ENCODE peak calls at places on chromosome 19, in four cellular contexts. K, W, X and T are unnamed samples.

GRCh38 chr19:31261651-31262331 is 87.4 kb downstream of the TSHZ3 start:
- DNase-seq in K (no peak), W (no peak), X (no peak), T (no peak)

GRCh38 chr19:55018216-55018615 is 19.8 kb downstream of the GP6 start:
- DNase-seq in X (no peak), W (no peak), K (no peak), T (no peak)

GRCh38 chr19:1465191-1466016 is 13.6 kb downstream of the C19orf25 start:
- DNase-seq in X (no peak), K (no peak), W (no peak), T (peak; percentile 76)

GRCh38 chr19:3655402-3656072 is 28.9 kb upstream of the CACTIN start:
- DNase-seq in W (no peak), X (peak; percentile 31), K (peak; percentile 100), T (peak; percentile 87)

GRCh38 chr19:10699650-10700335 is 1.4 kb upstream of the QTRT1 start:
- DNase-seq in W (peak; percentile 49), K (no peak), X (peak; percentile 39), T (peak; percentile 83)

GRCh38 chr19:42313096-42313839 is at the start of gene TMEM145:
- DNase-seq in X (peak; percentile 22), K (peak; percentile 92), W (no peak), T (peak; percentile 55)

GRCh38 chr19:47511681-47512080 is 3.2 kb downstream of the NAPA start:
- DNase-seq in X (peak; percentile 74), W (no peak), K (no peak), T (no peak)

GRCh38 chr19:14434543-14435319 is 1.6 kb downstream of the PKN1 start:
- DNase-seq in K (peak; percentile 79), X (no peak), W (no peak), T (peak; percentile 81)

GRCh38 chr19:2503521-2504109 is 27.7 kb downstream of the GADD45B start:
- DNase-seq in X (no peak), K (peak; percentile 95), W (peak; percentile 60), T (peak; percentile 43)

GRCh38 chr19:3868770-3869456 is at the start of gene ZFR2:
- DNase-seq in K (no peak), X (no peak), W (peak; percentile 10), T (no peak)

GRCh38 chr19:13859361-13859880 is 17.5 kb upstream of the NANOS3 start:
- DNase-seq in K (no peak), X (no peak), W (no peak), T (peak; percentile 78)

GRCh38 chr19:43667524-43668405 is 2.2 kb downstream of the PLAUR start:
- DNase-seq in W (no peak), K (no peak), X (no peak), T (peak; percentile 63)

GRCh38 chr19:17357724-17358123 is 19.4 kb downstream of the PLVAP start:
- DNase-seq in W (no peak), K (no peak), X (no peak), T (peak; percentile 27)

GRCh38 chr19:2663920-2664571 is 38.4 kb downstream of the GNG7 start:
- DNase-seq in X (no peak), W (peak; percentile 11), K (no peak), T (no peak)

GRCh38 chr19:41376998-41377365 is 649 bp downstream of the TMEM91 start:
- DNase-seq in W (no peak), K (no peak), X (no peak), T (no peak)

GRCh38 chr19:3665681-3666544 is 34.4 kb downstream of the PIP5K1C start:
- DNase-seq in X (no peak), W (peak; percentile 66), K (peak; percentile 79), T (peak; percentile 67)

GRCh38 chr19:43425567-43426392 is 11.1 kb downstream of the TEX101 start:
- DNase-seq in W (no peak), K (no peak), X (no peak), T (peak; percentile 38)

GRCh38 chr19:29812080-29812880 is 489 bp downstream of the CCNE1 start:
- DNase-seq in K (no peak), W (no peak), X (no peak), T (peak; percentile 9)

GRCh38 chr19:35290381-35291135 is 1.4 kb upstream of the MAG start:
- DNase-seq in X (no peak), W (no peak), K (no peak), T (no peak)

GRCh38 chr19:869245-870177 is 10.0 kb downstream of the CFD start:
- DNase-seq in X (no peak), W (no peak), K (peak; percentile 89), T (peak; percentile 90)

GRCh38 chr19:44308011-44308410 is 3.2 kb upstream of the ZNF235 start:
- DNase-seq in W (no peak), X (no peak), K (no peak), T (no peak)

GRCh38 chr19:40005670-40006272 is 8.9 kb downstream of the ZNF546 start:
- DNase-seq in X (no peak), K (no peak), W (no peak), T (no peak)

GRCh38 chr19:10320602-10321416 is 5.0 kb upstream of the FDX2 start:
- DNase-seq in X (no peak), K (no peak), W (no peak), T (no peak)

GRCh38 chr19:43595605-43595998 is 332 bp downstream of the IRGQ start:
- DNase-seq in W (no peak), K (no peak), X (no peak), T (no peak)

GRCh38 chr19:55141696-55142095 is 7.3 kb downstream of the TNNT1 start:
- DNase-seq in X (no peak), W (no peak), K (no peak), T (no peak)

GRCh38 chr19:5369962-5370367 is 29.4 kb upstream of the PTPRS start:
- DNase-seq in X (peak; percentile 42), K (no peak), W (no peak), T (peak; percentile 60)

GRCh38 chr19:19711934-19712828 is 20.7 kb downstream of the ZNF14 start:
- DNase-seq in W (no peak), K (no peak), X (no peak), T (peak; percentile 1)

GRCh38 chr19:14482112-14482941 is 7.2 kb upstream of the PTGER1 start:
- DNase-seq in X (no peak), W (no peak), K (no peak), T (no peak)

GRCh38 chr19:14347999-14348889 is 33.0 kb upstream of the ADGRE5 start:
- DNase-seq in K (peak; percentile 74), X (no peak), W (peak; percentile 53), T (peak; percentile 67)

GRCh38 chr19:801861-802496 is 4.7 kb downstream of the PTBP1 start:
- DNase-seq in X (no peak), W (no peak), K (no peak), T (peak; percentile 84)

GRCh38 chr19:2799273-2800020 is 14.1 kb downstream of the THOP1 start:
- DNase-seq in W (no peak), X (no peak), K (no peak), T (no peak)